ENCODE peak calls at places on chromosome 6, in six cellular contexts. Q is RWPE1, T is endothelial cell, F is AG09319, O is ascending aorta, H is left cardiac atrium. I is an unnamed sample.

GRCh38 chr6:31968326-31968725 is 3.6 kb downstream of the DXO start:
- DNase-seq in Q (no peak), T (no peak), F (no peak), O (no peak), H (no peak), I (no peak)

GRCh38 chr6:45920819-45921511 is 94.7 kb downstream of the CLIC5 start:
- DNase-seq in Q (no peak), T (no peak), F (no peak), O (no peak), H (no peak), I (no peak)

GRCh38 chr6:70622426-70622825 is 45.3 kb upstream of the SMAP1 start:
- DNase-seq in Q (no peak), T (no peak), F (no peak), O (no peak), H (no peak), I (no peak)

GRCh38 chr6:165468836-165469235 is 159.4 kb upstream of the C6orf118 start:
- DNase-seq in Q (no peak), T (no peak), F (no peak), O (no peak), H (no peak), I (no peak)

GRCh38 chr6:69868961-69869360 is 2.6 kb downstream of the COL19A1 start:
- DNase-seq in Q (no peak), T (no peak), F (no peak), O (no peak), H (no peak), I (no peak)

GRCh38 chr6:170074907-170075306 is 216.0 kb downstream of the DLL1 start:
- DNase-seq in Q (no peak), T (no peak), F (no peak), O (no peak), H (peak), I (no peak)

GRCh38 chr6:93017213-93017612 is 402.1 kb downstream of the EPHA7 start:
- DNase-seq in Q (no peak), T (no peak), F (no peak), O (no peak), H (no peak), I (no peak)

GRCh38 chr6:79307321-79308036 is 73.0 kb upstream of the HMGN3 start:
- DNase-seq in Q (peak), T (no peak), F (no peak), O (no peak), H (no peak), I (no peak)

GRCh38 chr6:168988801-168989200 is 264.8 kb downstream of the THBS2 start:
- DNase-seq in Q (no peak), T (no peak), F (no peak), O (no peak), H (no peak), I (no peak)

GRCh38 chr6:53439556-53439955 is 90.8 kb upstream of the ELOVL5 start:
- DNase-seq in Q (no peak), T (no peak), F (no peak), O (no peak), H (no peak), I (no peak)

GRCh38 chr6:26156105-26156849 is 69.0 kb downstream of the HFE start:
- DNase-seq in Q (peak), T (peak), F (peak), O (peak), H (peak), I (peak)

GRCh38 chr6:20455175-20456075 is 53.7 kb downstream of the E2F3 start:
- DNase-seq in Q (peak), T (no peak), F (no peak), O (no peak), H (no peak), I (no peak)

GRCh38 chr6:139372326-139373153 is 1.9 kb downstream of the CITED2 start:
- DNase-seq in Q (no peak), T (no peak), F (no peak), O (no peak), H (no peak), I (no peak)

GRCh38 chr6:35485402-35485877 is 11.4 kb downstream of the TEAD3 start:
- DNase-seq in Q (peak), T (no peak), F (no peak), O (peak), H (no peak), I (no peak)

GRCh38 chr6:125088963-125089362 is 64.6 kb upstream of the TPD52L1 start:
- DNase-seq in Q (no peak), T (no peak), F (no peak), O (no peak), H (no peak), I (no peak)

GRCh38 chr6:100809346-100809745 is 71.8 kb downstream of the ASCC3 start:
- DNase-seq in Q (no peak), T (no peak), F (no peak), O (no peak), H (no peak), I (no peak)

GRCh38 chr6:98833101-98834059 is 994 bp upstream of the POU3F2 start:
- DNase-seq in Q (no peak), T (peak), F (no peak), O (peak), H (no peak), I (no peak)

GRCh38 chr6:110529907-110530306 is 53.5 kb upstream of the SLC22A16 start:
- DNase-seq in Q (no peak), T (no peak), F (no peak), O (no peak), H (no peak), I (no peak)

GRCh38 chr6:143110572-143110971 is 49.9 kb downstream of the AIG1 start:
- DNase-seq in Q (no peak), T (no peak), F (no peak), O (no peak), H (no peak), I (no peak)

GRCh38 chr6:7146079-7146828 is 38.5 kb downstream of the RREB1 start:
- DNase-seq in Q (no peak), T (no peak), F (no peak), O (peak), H (peak), I (no peak)

GRCh38 chr6:5012531-5012930 is 8.7 kb upstream of the RPP40 start:
- DNase-seq in Q (no peak), T (no peak), F (peak), O (no peak), H (no peak), I (no peak)

I was measured in GOT3.